ENCODE peak calls at places on chromosomes 6 and 20, in seven cellular contexts. B, T, A, E, U, W and R are unnamed samples.

GRCh38 chr6:31214516-31214915 is 44.0 kb upstream of the POU5F1 start:
- DNase-seq in B (no peak), A (no peak), T (no peak), W (no peak), E (no peak), U (no peak), R (no peak)

GRCh38 chr6:45199554-45199953 is 128.6 kb upstream of the RUNX2 start:
- DNase-seq in E (no peak), A (no peak), W (no peak), T (no peak), B (no peak), U (no peak), R (no peak)

GRCh38 chr6:124963416-124964083 is 1.3 kb downstream of the RNF217 start:
- DNase-seq in A (no peak), T (peak), E (no peak), W (peak), B (no peak), U (no peak), R (no peak)

GRCh38 chr6:52512199-52512598 is 64.7 kb downstream of the TRAM2 start:
- DNase-seq in W (no peak), T (peak), B (no peak), A (no peak), U (no peak), E (no peak), R (no peak)

GRCh38 chr6:4635666-4636065 is 140.5 kb upstream of the CDYL start:
- DNase-seq in B (no peak), W (no peak), A (no peak), E (no peak), U (no peak), T (peak), R (no peak)

GRCh38 chr6:86943819-86944407 is 6.6 kb downstream of the HTR1E start:
- DNase-seq in T (no peak), U (no peak), B (no peak), E (no peak), A (no peak), W (no peak), R (no peak)

GRCh38 chr20:53332022-53332824 is 261.4 kb downstream of the ZNF217 start:
- DNase-seq in E (no peak), A (no peak), U (no peak), B (no peak), T (no peak), W (no peak), R (no peak)

GRCh38 chr20:23159256-23159922 is 73.3 kb upstream of the CD93 start:
- DNase-seq in A (no peak), W (no peak), U (no peak), T (no peak), E (no peak), B (no peak), R (no peak)

GRCh38 chr6:54267798-54268197 is 40.4 kb upstream of the TINAG start:
- DNase-seq in E (no peak), A (no peak), T (peak), U (no peak), B (no peak), W (peak), R (no peak)

GRCh38 chr6:84575264-84575663 is 189.1 kb downstream of the TBX18 start:
- DNase-seq in U (no peak), B (no peak), E (no peak), T (peak), W (no peak), A (no peak), R (no peak)

GRCh38 chr6:134317471-134318131 is at the start of gene SGK1:
- DNase-seq in E (peak), B (peak), A (no peak), U (no peak), W (no peak), T (peak), R (no peak)

GRCh38 chr6:33192671-33193602 is 670 bp upstream of the COL11A2 start:
- DNase-seq in E (peak), U (no peak), B (peak), T (no peak), A (peak), W (no peak), R (no peak)

GRCh38 chr6:96110878-96111277 is 95.1 kb downstream of the FUT9 start:
- DNase-seq in E (no peak), T (peak), A (no peak), U (no peak), B (no peak), W (no peak), R (no peak)